ENCODE peak calls at places on chromosomes 6 and 20, in four cellular contexts. F, Y, P and R are unnamed samples.

GRCh38 chr20:9467995-9468394 is 46.4 kb upstream of the LAMP5 start:
- DNase-seq in Y (peak; percentile 62), P (peak; percentile 11), F (peak; percentile 17), R (no peak)

GRCh38 chr6:39137235-39137634 is 22.2 kb upstream of the SAYSD1 start:
- DNase-seq in Y (peak; percentile 92), F (peak; percentile 11), P (peak; percentile 54), R (no peak)

GRCh38 chr6:19879663-19880062 is 42.5 kb downstream of the ID4 start:
- DNase-seq in F (no peak), Y (no peak), P (no peak), R (no peak)

GRCh38 chr20:9031951-9032350 is 36.9 kb upstream of the PLCB4 start:
- DNase-seq in Y (no peak), P (no peak), F (no peak), R (no peak)

GRCh38 chr20:6838181-6838826 is 70.8 kb downstream of the BMP2 start:
- DNase-seq in Y (no peak), P (no peak), F (no peak), R (no peak)

GRCh38 chr6:113936093-113936934 is 34.6 kb downstream of the HDAC2 start:
- DNase-seq in F (peak; percentile 54), Y (peak; percentile 76), P (peak; percentile 50), R (peak; percentile 69)

GRCh38 chr6:51793393-51793792 is 294.0 kb downstream of the PKHD1 start:
- DNase-seq in F (no peak), P (no peak), Y (no peak), R (no peak)

GRCh38 chr6:129890164-129890563 is 29.0 kb upstream of the TMEM244 start:
- DNase-seq in P (no peak), F (no peak), Y (no peak), R (no peak)

GRCh38 chr6:166351715-166352285 is 9.5 kb upstream of the SFT2D1 start:
- DNase-seq in Y (peak; percentile 36), P (peak; percentile 21), F (no peak), R (no peak)

GRCh38 chr6:89840538-89840937 is 10.9 kb downstream of the CASP8AP2 start:
- DNase-seq in Y (no peak), P (no peak), F (peak; percentile 12), R (no peak)

GRCh38 chr6:106534564-106534982 is 94.7 kb downstream of the RTN4IP1 start:
- DNase-seq in P (no peak), Y (no peak), F (no peak), R (no peak)

GRCh38 chr6:39961178-39961577 is 26.9 kb upstream of the MOCS1 start:
- DNase-seq in F (no peak), P (no peak), Y (no peak), R (no peak)

GRCh38 chr6:42710316-42710715 is 12.1 kb downstream of the PRPH2 start:
- DNase-seq in F (no peak), P (no peak), Y (peak; percentile 47), R (no peak)

GRCh38 chr6:10309826-10310405 is 105.0 kb downstream of the TFAP2A start:
- DNase-seq in Y (peak; percentile 49), F (no peak), P (no peak), R (no peak)

GRCh38 chr6:31947864-31948263 is 2.0 kb downstream of the CFB start:
- DNase-seq in F (no peak), Y (no peak), P (no peak), R (no peak)

GRCh38 chr20:6501061-6501460 is 266.4 kb upstream of the BMP2 start:
- DNase-seq in F (peak; percentile 13), P (peak; percentile 24), Y (no peak), R (no peak)

GRCh38 chr6:49805246-49805645 is 18.2 kb upstream of the PGK2 start:
- DNase-seq in P (no peak), Y (no peak), F (no peak), R (no peak)

GRCh38 chr20:49747707-49748524 is 34.2 kb upstream of the B4GALT5 start:
- DNase-seq in P (peak; percentile 57), Y (no peak), F (peak; percentile 66), R (no peak)

GRCh38 chr20:62585571-62585970 is 56.7 kb upstream of the SLCO4A1 start:
- DNase-seq in Y (no peak), F (no peak), P (no peak), R (no peak)

GRCh38 chr20:62761759-62762131 is 34.5 kb upstream of the MRGBP start:
- DNase-seq in F (no peak), P (no peak), Y (no peak), R (no peak)

GRCh38 chr6:91697010-91697694 is 1110.3 kb upstream of the MAP3K7 start:
- DNase-seq in F (no peak), Y (no peak), P (no peak), R (peak; percentile 64)

GRCh38 chr6:91691449-91691848 is 1104.6 kb upstream of the MAP3K7 start:
- DNase-seq in F (no peak), P (no peak), Y (no peak), R (no peak)
- TF ChIP-seq REST in F (no peak), P (no peak), Y (no peak), R (no peak)

DNA sequence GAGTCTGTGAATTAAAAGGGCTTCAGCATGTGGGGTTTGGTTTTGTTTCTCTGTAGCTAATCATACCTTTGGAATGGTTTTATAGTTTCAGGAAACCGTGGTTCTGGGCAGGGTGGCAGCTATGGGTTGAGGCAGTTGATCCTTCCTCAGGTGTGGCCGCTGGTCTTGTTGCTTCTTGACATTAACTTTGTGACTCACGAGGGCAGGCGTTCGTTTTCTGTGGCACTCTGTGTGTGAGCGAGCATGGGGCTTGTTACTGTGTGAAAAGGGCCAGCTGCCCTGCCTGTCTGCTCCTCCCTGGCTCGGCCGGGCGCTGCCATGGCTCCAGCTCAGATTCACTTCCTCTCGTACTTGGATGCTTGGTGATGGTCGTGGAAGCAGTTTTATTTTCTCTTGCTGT is 16.2 kb downstream of the DNAJC5 start:
- DNase-seq in F (no peak), Y (no peak), P (no peak), R (no peak)
- H3K4me1 ChIP-seq in F (peaks cover 5% of the 10 kb centered on the region), Y (no peaks in the 10 kb centered on the region), P (peaks cover 40% of the 10 kb centered on the region), R (peaks cover 31% of the 10 kb centered on the region)

GRCh38 chr6:4999586-4999985 is 4.3 kb downstream of the RPP40 start:
- DNase-seq in Y (no peak), F (no peak), P (no peak), R (no peak)
- H3K4me3 ChIP-seq in Y (no peak overlapping the region), F (no peak overlapping the region), P (no peak overlapping the region), R (no peak overlapping the region)

DNA sequence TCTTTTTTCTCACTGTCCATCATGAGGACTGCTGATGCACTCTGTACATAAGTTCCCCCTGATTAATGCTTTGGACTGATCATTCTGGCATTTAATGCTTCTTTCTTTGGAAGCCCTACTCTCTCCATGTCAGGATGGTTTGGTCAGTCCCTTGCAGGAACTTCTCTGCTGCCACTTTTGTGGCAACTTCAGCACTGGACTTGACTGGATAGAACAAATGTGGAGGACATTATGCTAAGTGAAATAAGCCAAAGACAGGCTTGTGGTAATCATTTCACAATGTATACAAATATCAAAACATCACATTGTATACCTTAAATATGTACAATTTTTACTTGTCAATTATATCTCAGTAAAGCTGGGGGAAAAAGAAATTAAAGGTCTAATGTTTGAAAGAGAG is 12.2 kb upstream of the BRPF3 start:
- DNase-seq in Y (no peak), F (no peak), P (no peak), R (no peak)
- TF ChIP-seq REST in Y (no peak), F (no peak), P (no peak), R (no peak)

DNA sequence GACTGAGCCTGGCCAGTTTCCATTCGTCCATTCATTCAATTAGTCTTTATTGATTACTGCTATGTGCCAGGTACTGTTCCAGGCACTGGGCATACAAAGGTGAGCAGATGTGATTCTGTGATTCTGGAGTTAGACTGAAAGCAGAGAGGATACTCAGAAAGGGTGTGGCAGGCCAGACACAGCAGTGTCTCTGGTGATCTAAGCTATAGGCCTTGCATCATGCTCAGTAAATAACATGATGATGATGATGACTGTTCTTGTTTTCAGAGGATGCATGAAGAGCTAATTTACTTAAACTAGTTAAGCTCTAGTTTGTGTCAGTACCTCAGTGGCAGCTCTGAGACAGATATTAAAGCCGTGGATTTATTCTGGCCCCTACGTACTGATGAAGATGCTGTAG is 31.4 kb upstream of the FUCA2 start:
- DNase-seq in Y (no peak), P (no peak), F (no peak), R (no peak)
- H3K4me1 ChIP-seq in Y (peaks cover 10% of the 10 kb centered on the region), P (peaks cover 38% of the 10 kb centered on the region), F (peaks cover 15% of the 10 kb centered on the region), R (peaks cover 7% of the 10 kb centered on the region)

GRCh38 chr6:120854583-120854982 is 479.7 kb downstream of the TBC1D32 start:
- DNase-seq in Y (no peak), F (no peak), P (no peak), R (no peak)
- H3K4me3 ChIP-seq in Y (no peak overlapping the region), F (no peak overlapping the region), P (no peak overlapping the region), R (no peak overlapping the region)

GRCh38 chr6:25930532-25931410 is at the start of gene SLC17A2:
- DNase-seq in Y (no peak), F (no peak), P (peak; percentile 71), R (no peak)
- TF ChIP-seq REST in Y (no peak), F (no peak), P (no peak), R (no peak)

GRCh38 chr6:155384343-155384742 is 70.1 kb upstream of the TFB1M start:
- DNase-seq in F (no peak), P (no peak), Y (no peak), R (no peak)
- H3K4me1 ChIP-seq in F (peaks cover 7% of the 10 kb centered on the region), P (peaks cover 17% of the 10 kb centered on the region), Y (no peaks in the 10 kb centered on the region), R (no peaks in the 10 kb centered on the region)

GRCh38 chr6:79630883-79631799 is at the start of gene SH3BGRL2:
- DNase-seq in Y (peak; percentile 93), P (peak; percentile 89), F (peak; percentile 42), R (no peak)
- H3K4me3 ChIP-seq in Y (peak within 1 kb of the TSS; percentile 94), P (peak within 1 kb of the TSS; percentile 76), F (peak within 1 kb of the TSS; percentile 72), R (peak within 1 kb of the TSS; percentile 76)